ENCODE peak calls at places on chromosome 7, in eight cellular contexts. One of them, this sample, is unnamed.

GRCh38 chr7:132740176-132740575 is 163.9 kb upstream of the PLXNA4 start:
- DNase-seq in brain microvascular endothelial cell: no peak
- DNase-seq in AG10803: no peak
- DNase-seq in cardiac muscle cell: no peak
- DNase-seq in lower leg skin: no peak
- DNase-seq in lung: no peak
- DNase-seq in GM12865: no peak
- DNase-seq in AG09309: no peak
- DNase-seq in this sample: no peak

GRCh38 chr7:131302876-131303707 is 24.6 kb upstream of the MKLN1 start:
- DNase-seq in cardiac muscle cell: peak
- DNase-seq in lung: peak
- DNase-seq in AG09309: no peak
- DNase-seq in brain microvascular endothelial cell: no peak
- DNase-seq in AG10803: peak
- DNase-seq in lower leg skin: no peak
- DNase-seq in GM12865: peak
- DNase-seq in this sample: no peak

GRCh38 chr7:150342119-150342405 is 633 bp upstream of the RARRES2 start:
- DNase-seq in GM12865: no peak
- DNase-seq in cardiac muscle cell: no peak
- DNase-seq in lung: no peak
- DNase-seq in AG09309: no peak
- DNase-seq in lower leg skin: no peak
- DNase-seq in AG10803: no peak
- DNase-seq in brain microvascular endothelial cell: no peak
- DNase-seq in this sample: no peak

GRCh38 chr7:127396184-127396583 is 3.7 kb upstream of the ZNF800 start:
- DNase-seq in brain microvascular endothelial cell: no peak
- DNase-seq in AG09309: no peak
- DNase-seq in AG10803: no peak
- DNase-seq in lower leg skin: no peak
- DNase-seq in lung: peak
- DNase-seq in cardiac muscle cell: peak
- DNase-seq in GM12865: peak
- DNase-seq in this sample: no peak

GRCh38 chr7:64946772-64947171 is 43.7 kb downstream of the ZNF273 start:
- DNase-seq in lung: no peak
- DNase-seq in AG10803: no peak
- DNase-seq in cardiac muscle cell: peak
- DNase-seq in brain microvascular endothelial cell: no peak
- DNase-seq in lower leg skin: no peak
- DNase-seq in AG09309: no peak
- DNase-seq in GM12865: no peak
- DNase-seq in this sample: no peak

GRCh38 chr7:135716677-135717238 is 11.2 kb downstream of the SLC13A4 start:
- DNase-seq in AG09309: peak
- DNase-seq in lower leg skin: no peak
- DNase-seq in AG10803: peak
- DNase-seq in cardiac muscle cell: peak
- DNase-seq in GM12865: no peak
- DNase-seq in lung: no peak
- DNase-seq in brain microvascular endothelial cell: peak
- DNase-seq in this sample: peak

GRCh38 chr7:81161459-81162075 is 242.7 kb upstream of the SEMA3C start:
- DNase-seq in GM12865: no peak
- DNase-seq in AG09309: peak
- DNase-seq in AG10803: peak
- DNase-seq in lung: no peak
- DNase-seq in lower leg skin: peak
- DNase-seq in brain microvascular endothelial cell: peak
- DNase-seq in cardiac muscle cell: peak
- DNase-seq in this sample: peak

GRCh38 chr7:131536361-131536849 is 20.0 kb downstream of the PODXL start:
- DNase-seq in lower leg skin: no peak
- DNase-seq in brain microvascular endothelial cell: no peak
- DNase-seq in AG10803: no peak
- DNase-seq in lung: no peak
- DNase-seq in cardiac muscle cell: no peak
- DNase-seq in GM12865: no peak
- DNase-seq in AG09309: no peak
- DNase-seq in this sample: no peak

GRCh38 chr7:191105-192034 is 1.0 kb upstream of the FAM20C start:
- DNase-seq in GM12865: no peak
- DNase-seq in lung: no peak
- DNase-seq in cardiac muscle cell: peak
- DNase-seq in AG09309: peak
- DNase-seq in lower leg skin: peak
- DNase-seq in brain microvascular endothelial cell: peak
- DNase-seq in AG10803: peak
- DNase-seq in this sample: peak

GRCh38 chr7:48847896-48848295 is 76.5 kb upstream of the CDC14C start:
- DNase-seq in lung: no peak
- DNase-seq in brain microvascular endothelial cell: no peak
- DNase-seq in cardiac muscle cell: no peak
- DNase-seq in AG10803: no peak
- DNase-seq in lower leg skin: no peak
- DNase-seq in GM12865: no peak
- DNase-seq in AG09309: no peak
- DNase-seq in this sample: no peak

GRCh38 chr7:27066148-27066547 is 29.7 kb downstream of the HOXA1 start:
- DNase-seq in lower leg skin: no peak
- DNase-seq in AG09309: peak
- DNase-seq in cardiac muscle cell: no peak
- DNase-seq in lung: no peak
- DNase-seq in brain microvascular endothelial cell: no peak
- DNase-seq in AG10803: peak
- DNase-seq in GM12865: no peak
- DNase-seq in this sample: peak

GRCh38 chr7:5417106-5418071 is 6.2 kb downstream of the TNRC18 start:
- DNase-seq in GM12865: no peak
- DNase-seq in AG09309: no peak
- DNase-seq in lower leg skin: no peak
- DNase-seq in brain microvascular endothelial cell: no peak
- DNase-seq in lung: peak
- DNase-seq in cardiac muscle cell: no peak
- DNase-seq in AG10803: peak
- DNase-seq in this sample: peak

GRCh38 chr7:3922175-3922635 is 621.2 kb downstream of the SDK1 start:
- DNase-seq in lung: no peak
- DNase-seq in AG10803: peak
- DNase-seq in GM12865: no peak
- DNase-seq in lower leg skin: peak
- DNase-seq in AG09309: peak
- DNase-seq in brain microvascular endothelial cell: peak
- DNase-seq in cardiac muscle cell: peak
- DNase-seq in this sample: peak

GRCh38 chr7:116544488-116544887 is 19.7 kb downstream of the CAV1 start:
- DNase-seq in brain microvascular endothelial cell: no peak
- DNase-seq in cardiac muscle cell: no peak
- DNase-seq in AG10803: no peak
- DNase-seq in lung: no peak
- DNase-seq in lower leg skin: no peak
- DNase-seq in AG09309: no peak
- DNase-seq in GM12865: no peak
- DNase-seq in this sample: no peak

GRCh38 chr7:473211-473734 is 46.4 kb downstream of the PDGFA start:
- DNase-seq in lung: no peak
- DNase-seq in GM12865: no peak
- DNase-seq in brain microvascular endothelial cell: no peak
- DNase-seq in AG10803: no peak
- DNase-seq in cardiac muscle cell: no peak
- DNase-seq in lower leg skin: no peak
- DNase-seq in AG09309: no peak
- DNase-seq in this sample: no peak

DNA sequence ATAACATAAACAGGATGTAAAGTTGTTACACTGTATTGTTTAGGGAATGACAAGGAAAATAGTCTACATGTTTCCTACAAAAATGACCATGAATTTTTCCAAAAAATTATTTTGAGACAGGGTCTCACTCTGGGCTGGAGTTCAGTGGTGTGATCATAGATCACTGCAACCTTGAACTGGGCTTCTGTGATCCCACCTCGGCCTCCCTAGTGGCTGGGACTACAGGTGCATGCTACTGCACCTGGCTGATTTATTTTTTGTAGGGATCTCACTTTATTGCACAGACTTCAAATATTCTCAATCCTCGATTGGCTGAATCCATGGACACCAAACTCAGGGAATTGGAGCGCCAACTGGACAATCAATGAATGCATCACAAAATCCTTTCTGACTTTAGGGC is 6.6 kb downstream of the CHCHD2 start:
- DNase-seq in lower leg skin: no peak
- DNase-seq in GM12865: no peak
- DNase-seq in AG09309: no peak
- DNase-seq in lung: no peak
- DNase-seq in cardiac muscle cell: no peak
- DNase-seq in brain microvascular endothelial cell: no peak
- DNase-seq in AG10803: no peak
- DNase-seq in this sample: no peak
- H3K4me3 ChIP-seq in lower leg skin: no peak
- H3K4me3 ChIP-seq in GM12865: no peak
- H3K4me3 ChIP-seq in AG09309: no peak
- H3K4me3 ChIP-seq in lung: no peak
- H3K4me3 ChIP-seq in cardiac muscle cell: no peak
- H3K4me3 ChIP-seq in brain microvascular endothelial cell: no peak
- H3K4me3 ChIP-seq in AG10803: no peak
- H3K4me3 ChIP-seq in this sample: no peak

GRCh38 chr7:55172161-55172560 is 153.3 kb downstream of the EGFR start:
- DNase-seq in GM12865: no peak
- DNase-seq in lung: no peak
- DNase-seq in AG10803: no peak
- DNase-seq in lower leg skin: no peak
- DNase-seq in AG09309: no peak
- DNase-seq in cardiac muscle cell: no peak
- DNase-seq in brain microvascular endothelial cell: peak
- DNase-seq in this sample: no peak

GRCh38 chr7:55174856-55175255 is 156.0 kb downstream of the EGFR start:
- DNase-seq in lower leg skin: no peak
- DNase-seq in cardiac muscle cell: no peak
- DNase-seq in GM12865: no peak
- DNase-seq in brain microvascular endothelial cell: no peak
- DNase-seq in lung: no peak
- DNase-seq in AG10803: no peak
- DNase-seq in AG09309: no peak
- DNase-seq in this sample: no peak

GRCh38 chr7:55174456-55174855 is 155.6 kb downstream of the EGFR start:
- DNase-seq in lower leg skin: no peak
- DNase-seq in cardiac muscle cell: no peak
- DNase-seq in AG09309: no peak
- DNase-seq in brain microvascular endothelial cell: no peak
- DNase-seq in GM12865: no peak
- DNase-seq in AG10803: no peak
- DNase-seq in lung: no peak
- DNase-seq in this sample: no peak

GRCh38 chr7:55172881-55173609 is 154.2 kb downstream of the EGFR start:
- DNase-seq in lung: no peak
- DNase-seq in lower leg skin: no peak
- DNase-seq in AG09309: no peak
- DNase-seq in AG10803: no peak
- DNase-seq in brain microvascular endothelial cell: no peak
- DNase-seq in GM12865: no peak
- DNase-seq in cardiac muscle cell: no peak
- DNase-seq in this sample: no peak

DNA sequence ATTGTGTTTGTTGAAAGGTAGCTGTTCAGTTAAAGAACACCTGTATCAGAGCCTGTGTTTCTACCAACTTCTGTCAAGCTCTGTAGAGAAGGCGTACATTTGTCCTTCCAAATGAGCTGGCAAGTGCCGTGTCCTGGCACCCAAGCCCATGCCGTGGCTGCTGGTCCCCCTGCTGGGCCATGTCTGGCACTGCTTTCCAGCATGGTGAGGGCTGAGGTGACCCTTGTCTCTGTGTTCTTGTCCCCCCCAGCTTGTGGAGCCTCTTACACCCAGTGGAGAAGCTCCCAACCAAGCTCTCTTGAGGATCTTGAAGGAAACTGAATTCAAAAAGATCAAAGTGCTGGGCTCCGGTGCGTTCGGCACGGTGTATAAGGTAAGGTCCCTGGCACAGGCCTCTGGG is 154.9 kb downstream of the EGFR start:
- DNase-seq in cardiac muscle cell: no peak
- DNase-seq in lung: no peak
- DNase-seq in brain microvascular endothelial cell: no peak
- DNase-seq in lower leg skin: no peak
- DNase-seq in AG09309: no peak
- DNase-seq in GM12865: no peak
- DNase-seq in AG10803: no peak
- DNase-seq in this sample: no peak
- TF ChIP-seq CTCF in cardiac muscle cell: no peak
- TF ChIP-seq CTCF in lung: no peak
- TF ChIP-seq CTCF in brain microvascular endothelial cell: peak
- TF ChIP-seq CTCF in lower leg skin: no peak
- TF ChIP-seq CTCF in AG09309: no peak
- TF ChIP-seq CTCF in GM12865: no peak
- TF ChIP-seq CTCF in AG10803: no peak
- TF ChIP-seq CTCF in this sample: peak

GRCh38 chr7:158373761-158374545 is 213.7 kb downstream of the PTPRN2 start:
- DNase-seq in brain microvascular endothelial cell: no peak
- DNase-seq in AG10803: no peak
- DNase-seq in lung: no peak
- DNase-seq in AG09309: no peak
- DNase-seq in cardiac muscle cell: no peak
- DNase-seq in lower leg skin: no peak
- DNase-seq in GM12865: no peak
- DNase-seq in this sample: no peak

GRCh38 chr7:158375034-158375433 is 212.6 kb downstream of the PTPRN2 start:
- DNase-seq in lung: no peak
- DNase-seq in lower leg skin: no peak
- DNase-seq in AG09309: no peak
- DNase-seq in brain microvascular endothelial cell: no peak
- DNase-seq in AG10803: no peak
- DNase-seq in GM12865: no peak
- DNase-seq in cardiac muscle cell: no peak
- DNase-seq in this sample: no peak

GRCh38 chr7:158372400-158373302 is 215.0 kb downstream of the PTPRN2 start:
- DNase-seq in AG09309: no peak
- DNase-seq in AG10803: no peak
- DNase-seq in brain microvascular endothelial cell: no peak
- DNase-seq in GM12865: no peak
- DNase-seq in lower leg skin: no peak
- DNase-seq in lung: no peak
- DNase-seq in cardiac muscle cell: no peak
- DNase-seq in this sample: no peak

GRCh38 chr7:158371856-158372255 is 215.8 kb downstream of the PTPRN2 start:
- DNase-seq in AG09309: no peak
- DNase-seq in AG10803: no peak
- DNase-seq in GM12865: no peak
- DNase-seq in brain microvascular endothelial cell: no peak
- DNase-seq in lower leg skin: no peak
- DNase-seq in cardiac muscle cell: no peak
- DNase-seq in lung: no peak
- DNase-seq in this sample: no peak

GRCh38 chr7:158374586-158374985 is 213.0 kb downstream of the PTPRN2 start:
- DNase-seq in AG09309: no peak
- DNase-seq in GM12865: no peak
- DNase-seq in lower leg skin: no peak
- DNase-seq in brain microvascular endothelial cell: peak
- DNase-seq in AG10803: no peak
- DNase-seq in lung: no peak
- DNase-seq in cardiac muscle cell: peak
- DNase-seq in this sample: no peak
- H3K4me3 ChIP-seq in AG09309: no peak
- H3K4me3 ChIP-seq in GM12865: no peak
- H3K4me3 ChIP-seq in lower leg skin: no peak
- H3K4me3 ChIP-seq in brain microvascular endothelial cell: no peak
- H3K4me3 ChIP-seq in AG10803: no peak
- H3K4me3 ChIP-seq in lung: no peak
- H3K4me3 ChIP-seq in cardiac muscle cell: no peak
- H3K4me3 ChIP-seq in this sample: no peak

GRCh38 chr7:128430207-128430606 is 20.4 kb upstream of the IMPDH1 start:
- DNase-seq in AG09309: no peak
- DNase-seq in lung: no peak
- DNase-seq in AG10803: no peak
- DNase-seq in lower leg skin: no peak
- DNase-seq in cardiac muscle cell: no peak
- DNase-seq in GM12865: no peak
- DNase-seq in brain microvascular endothelial cell: no peak
- DNase-seq in this sample: no peak
- TF ChIP-seq CTCF in AG09309: no peak
- TF ChIP-seq CTCF in lung: no peak
- TF ChIP-seq CTCF in AG10803: no peak
- TF ChIP-seq CTCF in lower leg skin: no peak
- TF ChIP-seq CTCF in cardiac muscle cell: no peak
- TF ChIP-seq CTCF in GM12865: no peak
- TF ChIP-seq CTCF in brain microvascular endothelial cell: no peak
- TF ChIP-seq CTCF in this sample: no peak

This sample was measured in retinal pigment epithelial cell.